ENCODE peak calls at places on chromosome 4, in four cellular contexts. Z, I, X and B are unnamed samples.

GRCh38 chr4:2723751-2724150 is 32.4 kb downstream of the TNIP2 start:
- DNase-seq in Z (no peak), X (no peak), I (no peak), B (no peak)

GRCh38 chr4:75598390-75598789 is 31.9 kb downstream of the CDKL2 start:
- DNase-seq in Z (peak; percentile 39), X (no peak), I (peak; percentile 30), B (no peak)

GRCh38 chr4:139015948-139016451 is 419 bp downstream of the NOCT start:
- DNase-seq in I (peak; percentile 53), X (no peak), Z (peak; percentile 20), B (no peak)

GRCh38 chr4:61614256-61614655 is 414.1 kb downstream of the ADGRL3 start:
- DNase-seq in Z (peak; percentile 22), I (no peak), X (no peak), B (no peak)

GRCh38 chr4:122823476-122823875 is 3.2 kb upstream of the FGF2 start:
- DNase-seq in X (no peak), Z (no peak), I (no peak), B (no peak)

GRCh38 chr4:2537011-2537830 is 774 bp downstream of the FAM193A start:
- DNase-seq in I (peak; percentile 61), X (no peak), Z (peak; percentile 24), B (peak; percentile 53)

GRCh38 chr4:1573830-1574459 is 110.2 kb downstream of the FAM53A start:
- DNase-seq in X (no peak), Z (no peak), I (no peak), B (no peak)

GRCh38 chr4:153205757-153206156 is 1.5 kb downstream of the TRIM2 start:
- DNase-seq in I (peak; percentile 99), Z (no peak), X (no peak), B (peak; percentile 70)

GRCh38 chr4:125187621-125188176 is 127.1 kb upstream of the FAT4 start:
- DNase-seq in X (no peak), I (no peak), Z (peak; percentile 0), B (no peak)

GRCh38 chr4:188551156-188551555 is 411.9 kb downstream of the TRIML1 start:
- DNase-seq in X (no peak), I (no peak), Z (peak; percentile 9), B (no peak)

GRCh38 chr4:156896536-156896935 is 75.1 kb downstream of the PDGFC start:
- DNase-seq in I (peak; percentile 16), X (no peak), Z (no peak), B (no peak)

GRCh38 chr4:90317785-90318184 is 190.6 kb downstream of the CCSER1 start:
- DNase-seq in X (no peak), Z (peak; percentile 94), I (peak; percentile 6), B (no peak)

GRCh38 chr4:132266374-132266773 is 882.7 kb upstream of the PCDH10 start:
- DNase-seq in Z (no peak), X (no peak), I (no peak), B (no peak)

GRCh38 chr4:85028910-85029309 is 62.4 kb upstream of the WDFY3 start:
- DNase-seq in Z (peak; percentile 22), X (no peak), I (peak; percentile 57), B (no peak)

GRCh38 chr4:151294833-151295496 is 18.0 kb downstream of the PRSS48 start:
- DNase-seq in X (no peak), I (no peak), Z (no peak), B (no peak)

GRCh38 chr4:48141048-48141447 is 7.0 kb upstream of the TXK start:
- DNase-seq in Z (peak; percentile 56), I (peak; percentile 36), X (no peak), B (no peak)

GRCh38 chr4:41202356-41202755 is 12.0 kb downstream of the APBB2 start:
- DNase-seq in X (no peak), I (no peak), Z (no peak), B (no peak)

GRCh38 chr4:85738721-85739120 is 263.8 kb downstream of the ARHGAP24 start:
- DNase-seq in Z (no peak), X (no peak), I (no peak), B (no peak)

GRCh38 chr4:25938251-25939186 is 24.5 kb downstream of the SMIM20 start:
- DNase-seq in X (no peak), I (no peak), Z (peak; percentile 77), B (no peak)

GRCh38 chr4:148704291-148704690 is 262.1 kb upstream of the NR3C2 start:
- DNase-seq in I (peak; percentile 40), X (no peak), Z (no peak), B (no peak)

GRCh38 chr4:48483006-48483776 is at the start of gene SLC10A4:
- DNase-seq in Z (no peak), I (peak; percentile 56), X (no peak), B (peak; percentile 63)

GRCh38 chr4:40822781-40823180 is 73.0 kb downstream of the NSUN7 start:
- DNase-seq in X (no peak), I (no peak), Z (no peak), B (peak; percentile 25)

GRCh38 chr4:188206783-188207182 is 67.5 kb downstream of the TRIML1 start:
- DNase-seq in X (no peak), Z (no peak), I (no peak), B (no peak)

GRCh38 chr4:107843394-107843793 is 18.7 kb downstream of the SGMS2 start:
- DNase-seq in Z (no peak), X (no peak), I (peak; percentile 54), B (peak; percentile 27)

GRCh38 chr4:134935320-134935719 is 733.7 kb upstream of the PABPC4L start:
- DNase-seq in X (no peak), I (peak; percentile 53), Z (no peak), B (no peak)

GRCh38 chr4:153013202-153013988 is 77.3 kb downstream of the FHDC1 start:
- DNase-seq in Z (no peak), X (no peak), I (no peak), B (no peak)

GRCh38 chr4:65589331-65589730 is 81.0 kb downstream of the EPHA5 start:
- DNase-seq in Z (no peak), I (no peak), X (no peak), B (no peak)

GRCh38 chr4:77473509-77473908 is 132.1 kb upstream of the CXCL13 start:
- DNase-seq in Z (peak; percentile 4), I (peak; percentile 70), X (no peak), B (peak; percentile 47)

GRCh38 chr4:7857238-7857701 is 82.4 kb downstream of the AFAP1 start:
- DNase-seq in Z (peak; percentile 99), I (no peak), X (no peak), B (no peak)

GRCh38 chr4:7859350-7859749 is 80.3 kb downstream of the AFAP1 start:
- DNase-seq in Z (no peak), X (no peak), I (no peak), B (no peak)

GRCh38 chr4:7855731-7856130 is 83.9 kb downstream of the AFAP1 start:
- DNase-seq in Z (no peak), I (no peak), X (no peak), B (no peak)

GRCh38 chr4:7858498-7858897 is 81.2 kb downstream of the AFAP1 start:
- DNase-seq in X (no peak), Z (no peak), I (no peak), B (no peak)

GRCh38 chr4:7857993-7858392 is 81.7 kb downstream of the AFAP1 start:
- DNase-seq in X (no peak), I (no peak), Z (no peak), B (no peak)
- H3K4me1 ChIP-seq in X (peaks cover 5% of the 10 kb centered on the region), I (peaks cover 7% of the 10 kb centered on the region), Z (peaks cover 40% of the 10 kb centered on the region), B (peaks cover 10% of the 10 kb centered on the region)

GRCh38 chr4:24799196-24799543 is 3.8 kb downstream of the SOD3 start:
- DNase-seq in I (no peak), X (no peak), Z (no peak), B (no peak)

GRCh38 chr4:24798036-24798610 is 2.8 kb downstream of the SOD3 start:
- DNase-seq in I (no peak), X (no peak), Z (no peak), B (no peak)

GRCh38 chr4:24800273-24800880 is 5.0 kb downstream of the SOD3 start:
- DNase-seq in I (peak; percentile 5), Z (no peak), X (no peak), B (no peak)

GRCh38 chr4:24801136-24801855 is 5.9 kb downstream of the SOD3 start:
- DNase-seq in Z (no peak), I (no peak), X (no peak), B (no peak)

DNA sequence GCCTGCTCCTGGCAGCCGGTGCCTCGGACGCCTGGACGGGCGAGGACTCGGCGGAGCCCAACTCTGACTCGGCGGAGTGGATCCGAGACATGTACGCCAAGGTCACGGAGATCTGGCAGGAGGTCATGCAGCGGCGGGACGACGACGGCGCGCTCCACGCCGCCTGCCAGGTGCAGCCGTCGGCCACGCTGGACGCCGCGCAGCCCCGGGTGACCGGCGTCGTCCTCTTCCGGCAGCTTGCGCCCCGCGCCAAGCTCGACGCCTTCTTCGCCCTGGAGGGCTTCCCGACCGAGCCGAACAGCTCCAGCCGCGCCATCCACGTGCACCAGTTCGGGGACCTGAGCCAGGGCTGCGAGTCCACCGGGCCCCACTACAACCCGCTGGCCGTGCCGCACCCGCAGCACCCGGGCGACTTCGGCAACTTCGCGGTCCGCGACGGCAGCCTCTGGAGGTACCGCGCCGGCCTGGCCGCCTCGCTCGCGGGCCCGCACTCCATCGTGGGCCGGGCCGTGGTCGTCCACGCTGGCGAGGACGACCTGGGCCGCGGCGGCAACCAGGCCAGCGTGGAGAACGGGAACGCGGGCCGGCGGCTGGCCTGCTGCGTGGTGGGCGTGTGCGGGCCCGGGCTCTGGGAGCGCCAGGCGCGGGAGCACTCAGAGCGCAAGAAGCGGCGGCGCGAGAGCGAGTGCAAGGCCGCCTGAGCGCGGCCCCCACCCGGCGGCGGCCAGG is 4.3 kb downstream of the SOD3 start:
- DNase-seq in I (peak; percentile 8), Z (no peak), X (no peak), B (no peak)
- H2BK15ac ChIP-seq in I (no peak overlapping the region), Z (no peak overlapping the region), X (peak overlapping the region; percentile 54), B (no peak overlapping the region)

DNA sequence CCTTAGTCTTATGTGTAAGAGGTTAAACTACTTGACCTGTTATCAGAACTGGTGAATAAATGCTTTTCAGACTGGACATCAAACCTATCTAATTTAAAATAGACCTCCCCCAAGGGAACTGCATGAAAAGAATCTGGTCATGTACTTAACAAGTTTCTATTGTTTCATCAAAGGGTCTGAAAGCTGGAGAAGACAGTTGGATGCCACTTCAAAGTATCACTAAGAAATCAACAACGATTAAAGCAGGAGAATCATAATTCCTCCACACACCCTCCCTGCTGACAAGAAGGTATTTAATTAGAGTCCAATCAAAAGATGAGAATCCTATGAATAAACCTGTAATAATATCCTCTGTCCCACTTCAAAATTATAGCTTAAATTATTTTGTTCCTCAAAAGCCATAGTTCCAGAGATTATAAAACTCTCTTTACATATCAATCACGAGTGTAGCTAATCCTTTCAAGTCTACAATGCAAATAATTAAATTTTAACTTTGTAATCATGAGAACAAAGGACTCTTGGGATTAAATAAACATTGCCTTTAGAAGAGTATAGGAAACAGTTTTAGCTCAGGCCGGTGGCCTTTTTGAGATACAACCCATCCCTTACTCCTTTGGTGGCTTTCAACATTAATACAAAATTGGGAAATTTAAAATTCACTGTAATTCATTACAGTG is 35.1 kb downstream of the TSPAN5 start:
- DNase-seq in I (no peak), Z (no peak), X (no peak), B (no peak)
- H3K56ac ChIP-seq in I (no peak overlapping the region), Z (no peak overlapping the region), X (no peak overlapping the region), B (no peak overlapping the region)

GRCh38 chr4:183287309-183287659 is 32.8 kb downstream of the CLDN22 start:
- DNase-seq in Z (no peak), I (no peak), X (no peak), B (no peak)

GRCh38 chr4:183285886-183286285 is 34.2 kb downstream of the CLDN22 start:
- DNase-seq in Z (no peak), X (no peak), I (no peak), B (no peak)

GRCh38 chr4:183284965-183285364 is 35.1 kb downstream of the CLDN22 start:
- DNase-seq in X (no peak), Z (peak; percentile 95), I (no peak), B (no peak)

GRCh38 chr4:183286590-183287308 is 33.3 kb downstream of the CLDN22 start:
- DNase-seq in I (no peak), X (no peak), Z (no peak), B (no peak)

GRCh38 chr4:183284229-183284628 is 35.8 kb downstream of the CLDN22 start:
- DNase-seq in X (no peak), Z (no peak), I (no peak), B (no peak)
- H3K4me1 ChIP-seq in X (no peaks in the 10 kb centered on the region), Z (peaks cover 13% of the 10 kb centered on the region), I (no peaks in the 10 kb centered on the region), B (no peaks in the 10 kb centered on the region)